ENCODE peak calls at places on chromosome 11, in seven cellular contexts. One of them, this sample, is unnamed.
A peak's percentile ranks its signal among the peaks of the same experiment; 100 is the strongest.

GRCh38 chr11:47523491-47524199 is 29.3 kb downstream of the CELF1 start:
- DNase-seq in amygdala: no peak
- DNase-seq in T follicular helper cell: peak; percentile 30
- DNase-seq in HT1080: peak; percentile 86
- DNase-seq in stimulated activated CD4-positive, alpha-beta T cell treated with anti-CD3 and anti-CD28 coated beads, Interleukin-1b, Interleukin-23, amount 100 ng/mL, for 4 hours: no peak
- DNase-seq in kidney tubule cell: peak; percentile 79
- DNase-seq in hepatocyte: peak; percentile 71
- DNase-seq in this sample: peak; percentile 28

GRCh38 chr11:93571612-93572011 is 28.4 kb upstream of the SMCO4 start:
- DNase-seq in T follicular helper cell: no peak
- DNase-seq in kidney tubule cell: no peak
- DNase-seq in hepatocyte: no peak
- DNase-seq in amygdala: no peak
- DNase-seq in HT1080: no peak
- DNase-seq in stimulated activated CD4-positive, alpha-beta T cell treated with anti-CD3 and anti-CD28 coated beads, Interleukin-1b, Interleukin-23, amount 100 ng/mL, for 4 hours: no peak
- DNase-seq in this sample: no peak

GRCh38 chr11:92308366-92308765 is 83.7 kb downstream of the FAT3 start:
- DNase-seq in T follicular helper cell: no peak
- DNase-seq in stimulated activated CD4-positive, alpha-beta T cell treated with anti-CD3 and anti-CD28 coated beads, Interleukin-1b, Interleukin-23, amount 100 ng/mL, for 4 hours: no peak
- DNase-seq in hepatocyte: no peak
- DNase-seq in HT1080: no peak
- DNase-seq in amygdala: no peak
- DNase-seq in kidney tubule cell: peak; percentile 7
- DNase-seq in this sample: no peak

GRCh38 chr11:12066056-12066798 is 44.2 kb upstream of the MICAL2 start:
- DNase-seq in HT1080: peak; percentile 94
- DNase-seq in amygdala: no peak
- DNase-seq in hepatocyte: peak; percentile 86
- DNase-seq in T follicular helper cell: no peak
- DNase-seq in stimulated activated CD4-positive, alpha-beta T cell treated with anti-CD3 and anti-CD28 coated beads, Interleukin-1b, Interleukin-23, amount 100 ng/mL, for 4 hours: no peak
- DNase-seq in kidney tubule cell: peak; percentile 99
- DNase-seq in this sample: no peak

GRCh38 chr11:66639066-66639813 is 737 bp downstream of the RBM4 start:
- DNase-seq in hepatocyte: peak; percentile 60
- DNase-seq in HT1080: peak; percentile 19
- DNase-seq in T follicular helper cell: no peak
- DNase-seq in stimulated activated CD4-positive, alpha-beta T cell treated with anti-CD3 and anti-CD28 coated beads, Interleukin-1b, Interleukin-23, amount 100 ng/mL, for 4 hours: no peak
- DNase-seq in amygdala: peak; percentile 20
- DNase-seq in kidney tubule cell: peak; percentile 46
- DNase-seq in this sample: no peak

GRCh38 chr11:112967082-112967481 is 5.9 kb downstream of the NCAM1 start:
- DNase-seq in T follicular helper cell: no peak
- DNase-seq in kidney tubule cell: no peak
- DNase-seq in amygdala: no peak
- DNase-seq in HT1080: no peak
- DNase-seq in stimulated activated CD4-positive, alpha-beta T cell treated with anti-CD3 and anti-CD28 coated beads, Interleukin-1b, Interleukin-23, amount 100 ng/mL, for 4 hours: no peak
- DNase-seq in hepatocyte: no peak
- DNase-seq in this sample: no peak

GRCh38 chr11:70448983-70449567 is 50.7 kb downstream of the CTTN start:
- DNase-seq in kidney tubule cell: no peak
- DNase-seq in HT1080: no peak
- DNase-seq in stimulated activated CD4-positive, alpha-beta T cell treated with anti-CD3 and anti-CD28 coated beads, Interleukin-1b, Interleukin-23, amount 100 ng/mL, for 4 hours: no peak
- DNase-seq in T follicular helper cell: no peak
- DNase-seq in amygdala: no peak
- DNase-seq in hepatocyte: no peak
- DNase-seq in this sample: no peak

GRCh38 chr11:2775626-2776350 is 76.0 kb upstream of the KCNQ1OT1 start:
- DNase-seq in kidney tubule cell: no peak
- DNase-seq in stimulated activated CD4-positive, alpha-beta T cell treated with anti-CD3 and anti-CD28 coated beads, Interleukin-1b, Interleukin-23, amount 100 ng/mL, for 4 hours: no peak
- DNase-seq in hepatocyte: no peak
- DNase-seq in HT1080: no peak
- DNase-seq in amygdala: no peak
- DNase-seq in T follicular helper cell: no peak
- DNase-seq in this sample: no peak

GRCh38 chr11:124736738-124737137 is 3.0 kb upstream of the NRGN start:
- DNase-seq in T follicular helper cell: no peak
- DNase-seq in kidney tubule cell: no peak
- DNase-seq in amygdala: no peak
- DNase-seq in hepatocyte: no peak
- DNase-seq in stimulated activated CD4-positive, alpha-beta T cell treated with anti-CD3 and anti-CD28 coated beads, Interleukin-1b, Interleukin-23, amount 100 ng/mL, for 4 hours: no peak
- DNase-seq in HT1080: no peak
- DNase-seq in this sample: no peak

GRCh38 chr11:19493446-19493845 is 219.2 kb upstream of the NAV2 start:
- DNase-seq in hepatocyte: no peak
- DNase-seq in amygdala: no peak
- DNase-seq in kidney tubule cell: no peak
- DNase-seq in HT1080: no peak
- DNase-seq in stimulated activated CD4-positive, alpha-beta T cell treated with anti-CD3 and anti-CD28 coated beads, Interleukin-1b, Interleukin-23, amount 100 ng/mL, for 4 hours: no peak
- DNase-seq in T follicular helper cell: no peak
- DNase-seq in this sample: no peak

GRCh38 chr11:32213223-32213622 is 122.3 kb downstream of the RCN1 start:
- DNase-seq in HT1080: peak; percentile 95
- DNase-seq in stimulated activated CD4-positive, alpha-beta T cell treated with anti-CD3 and anti-CD28 coated beads, Interleukin-1b, Interleukin-23, amount 100 ng/mL, for 4 hours: no peak
- DNase-seq in hepatocyte: peak; percentile 51
- DNase-seq in kidney tubule cell: peak; percentile 97
- DNase-seq in T follicular helper cell: no peak
- DNase-seq in amygdala: no peak
- DNase-seq in this sample: no peak

GRCh38 chr11:62974848-62975522 is 9.8 kb downstream of the SLC22A6 start:
- DNase-seq in stimulated activated CD4-positive, alpha-beta T cell treated with anti-CD3 and anti-CD28 coated beads, Interleukin-1b, Interleukin-23, amount 100 ng/mL, for 4 hours: no peak
- DNase-seq in amygdala: no peak
- DNase-seq in hepatocyte: peak; percentile 73
- DNase-seq in HT1080: peak; percentile 39
- DNase-seq in T follicular helper cell: no peak
- DNase-seq in kidney tubule cell: peak; percentile 42
- DNase-seq in this sample: no peak

GRCh38 chr11:2196970-2197770 is 25.6 kb upstream of the TH start:
- DNase-seq in amygdala: peak; percentile 50
- DNase-seq in stimulated activated CD4-positive, alpha-beta T cell treated with anti-CD3 and anti-CD28 coated beads, Interleukin-1b, Interleukin-23, amount 100 ng/mL, for 4 hours: peak; percentile 69
- DNase-seq in T follicular helper cell: peak; percentile 40
- DNase-seq in hepatocyte: peak; percentile 93
- DNase-seq in HT1080: peak; percentile 59
- DNase-seq in kidney tubule cell: peak; percentile 73
- DNase-seq in this sample: peak; percentile 74

GRCh38 chr11:2137202-2138071 is 1.8 kb downstream of the IGF2 start:
- DNase-seq in T follicular helper cell: no peak
- DNase-seq in stimulated activated CD4-positive, alpha-beta T cell treated with anti-CD3 and anti-CD28 coated beads, Interleukin-1b, Interleukin-23, amount 100 ng/mL, for 4 hours: no peak
- DNase-seq in kidney tubule cell: peak; percentile 9
- DNase-seq in HT1080: no peak
- DNase-seq in amygdala: no peak
- DNase-seq in hepatocyte: peak; percentile 90
- DNase-seq in this sample: no peak

This sample was measured in activated naive CD4-positive, alpha-beta T cell treated with Interleukin-2 at 50 U/mL for 16 hours.